ENCODE peak calls at places on chromosome 21, in five cellular contexts. T, F, O, G and P are unnamed samples.

GRCh38 chr21:28207776-28208175 is 784.9 kb downstream of the LTN1 start:
- DNase-seq in F (peak; percentile 17), G (no peak), T (no peak), O (peak; percentile 78), P (peak; percentile 26)

GRCh38 chr21:29549614-29550013 is 250.9 kb downstream of the BACH1 start:
- DNase-seq in O (no peak), G (no peak), T (no peak), F (no peak), P (no peak)

GRCh38 chr21:38861006-38861405 is 55.3 kb downstream of the ETS2 start:
- DNase-seq in G (no peak), F (no peak), O (no peak), T (no peak), P (no peak)

GRCh38 chr21:42122808-42123207 is 51.7 kb downstream of the UMODL1 start:
- DNase-seq in F (no peak), T (no peak), O (no peak), G (no peak), P (no peak)

GRCh38 chr21:46347791-46348381 is 23.9 kb downstream of the PCNT start:
- DNase-seq in O (no peak), T (no peak), G (no peak), F (no peak), P (peak; percentile 25)

GRCh38 chr21:38092033-38092432 is 164.8 kb upstream of the KCNJ15 start:
- DNase-seq in O (no peak), T (no peak), F (no peak), G (no peak), P (no peak)

GRCh38 chr21:37496972-37497371 is 130.4 kb downstream of the DYRK1A start:
- DNase-seq in T (no peak), G (no peak), O (no peak), F (no peak), P (peak; percentile 23)

GRCh38 chr21:43869486-43870325 is 4.7 kb downstream of the AGPAT3 start:
- DNase-seq in O (no peak), F (no peak), G (no peak), T (no peak), P (no peak)

GRCh38 chr21:37866027-37866426 is 50.2 kb downstream of the KCNJ6 start:
- DNase-seq in T (no peak), G (no peak), F (no peak), O (no peak), P (no peak)

GRCh38 chr21:46100426-46100825 is 2.5 kb downstream of the COL6A2 start:
- DNase-seq in G (peak; percentile 5), F (peak; percentile 68), O (peak; percentile 58), T (no peak), P (no peak)

GRCh38 chr21:34363733-34364132 is at the start of gene KCNE2:
- DNase-seq in O (no peak), F (no peak), G (no peak), T (no peak), P (no peak)

GRCh38 chr21:44529011-44529421 is 11.0 kb downstream of the KRTAP10-1 start:
- DNase-seq in T (no peak), O (no peak), F (no peak), G (no peak), P (no peak)

GRCh38 chr21:43903451-43904091 is 38.5 kb downstream of the AGPAT3 start:
- DNase-seq in G (no peak), T (no peak), F (no peak), O (no peak), P (peak; percentile 53)

GRCh38 chr21:44429894-44430293 is 25.4 kb upstream of the LRRC3 start:
- DNase-seq in O (no peak), F (no peak), G (no peak), T (no peak), P (no peak)

GRCh38 chr21:17523007-17523451 is 10.2 kb downstream of the CXADR start:
- DNase-seq in T (no peak), G (peak; percentile 57), F (no peak), O (no peak), P (no peak)

GRCh38 chr21:34330055-34330454 is 33.8 kb upstream of the KCNE2 start:
- DNase-seq in G (no peak), O (no peak), F (no peak), T (no peak), P (no peak)

GRCh38 chr21:15730484-15731242 is 881 bp downstream of the USP25 start:
- DNase-seq in F (no peak), O (no peak), T (peak; percentile 8), G (peak; percentile 12), P (no peak)

GRCh38 chr21:39660596-39660995 is 47.9 kb downstream of the B3GALT5 start:
- DNase-seq in G (peak; percentile 79), F (peak; percentile 37), T (no peak), O (peak; percentile 91), P (peak; percentile 88)

GRCh38 chr21:25338415-25338814 is 268.9 kb downstream of the MRPL39 start:
- DNase-seq in F (no peak), G (no peak), T (no peak), O (no peak), P (no peak)

GRCh38 chr21:26117324-26117971 is 53.1 kb downstream of the APP start:
- DNase-seq in O (no peak), F (no peak), T (no peak), G (no peak), P (no peak)

GRCh38 chr21:29215709-29216108 is 83.0 kb upstream of the BACH1 start:
- DNase-seq in T (no peak), O (no peak), F (no peak), G (no peak), P (no peak)

GRCh38 chr21:36320421-36321324 is 676 bp downstream of the MORC3 start:
- DNase-seq in F (peak; percentile 68), O (peak; percentile 56), T (no peak), G (peak; percentile 80), P (peak; percentile 89)

GRCh38 chr21:36707763-36708511 is 9.0 kb downstream of the SIM2 start:
- DNase-seq in F (no peak), T (no peak), O (no peak), G (no peak), P (no peak)

GRCh38 chr21:41715649-41716321 is 51.1 kb downstream of the RIPK4 start:
- DNase-seq in T (no peak), O (no peak), F (no peak), G (peak; percentile 93), P (no peak)

GRCh38 chr21:38140192-38140905 is 116.4 kb upstream of the KCNJ15 start:
- DNase-seq in G (peak; percentile 42), F (no peak), O (peak; percentile 60), T (no peak), P (peak; percentile 66)

GRCh38 chr21:26769613-26770188 is 75.5 kb downstream of the ADAMTS1 start:
- DNase-seq in T (no peak), O (peak; percentile 42), G (peak; percentile 71), F (no peak), P (peak; percentile 60)

GRCh38 chr21:31945116-31945515 is 72.3 kb downstream of the HUNK start:
- DNase-seq in G (no peak), F (no peak), T (no peak), O (no peak), P (no peak)

GRCh38 chr21:16838330-16838729 is 674.5 kb upstream of the CXADR start:
- DNase-seq in F (no peak), O (no peak), G (no peak), T (no peak), P (no peak)

GRCh38 chr21:45234906-45235305 is 52.8 kb downstream of the POFUT2 start:
- DNase-seq in O (no peak), G (no peak), F (no peak), T (no peak), P (no peak)

GRCh38 chr21:41506526-41507520 is 1.1 kb downstream of the TMPRSS2 start:
- DNase-seq in F (no peak), O (no peak), G (no peak), T (no peak), P (no peak)

GRCh38 chr21:45858180-45858579 is 123.4 kb upstream of the COL6A1 start:
- DNase-seq in G (no peak), T (no peak), O (no peak), F (no peak), P (no peak)

GRCh38 chr21:21559285-21560045 is 561.3 kb downstream of the NCAM2 start:
- DNase-seq in F (no peak), T (no peak), O (no peak), G (no peak), P (peak; percentile 57)

GRCh38 chr21:29152936-29153335 is 22.5 kb downstream of the MAP3K7CL start:
- DNase-seq in T (no peak), F (no peak), G (no peak), O (no peak), P (no peak)

GRCh38 chr21:45142469-45142868 is 68.1 kb downstream of the ADARB1 start:
- DNase-seq in G (no peak), O (peak; percentile 77), T (no peak), F (peak; percentile 67), P (peak; percentile 96)

GRCh38 chr21:42271065-42271464 is 44.1 kb downstream of the TFF3 start:
- DNase-seq in F (no peak), T (no peak), G (no peak), O (no peak), P (no peak)